ENCODE peak calls at places on chromosomes 16 and 17, in seven cellular contexts. One of them, this sample, is unnamed.

GRCh38 chr17:40702271-40702670 is 1.3 kb downstream of the KRT24 start:
- DNase-seq in NCI-H524: no peak
- DNase-seq in DMS 273 treated with DMSO at 0.1 percent for 48 hours: no peak
- DNase-seq in tibial nerve: no peak
- DNase-seq in mesothelial cell of epicardium: no peak
- DNase-seq in AG09319: no peak
- DNase-seq in omental fat pad: no peak
- DNase-seq in this sample: no peak

GRCh38 chr16:72666267-72666666 is 381.7 kb downstream of the ZFHX3 start:
- DNase-seq in DMS 273 treated with DMSO at 0.1 percent for 48 hours: no peak
- DNase-seq in AG09319: no peak
- DNase-seq in NCI-H524: peak; percentile 7
- DNase-seq in tibial nerve: no peak
- DNase-seq in omental fat pad: no peak
- DNase-seq in mesothelial cell of epicardium: no peak
- DNase-seq in this sample: no peak

GRCh38 chr17:81465912-81466311 is 46.7 kb downstream of the ACTG1 start:
- DNase-seq in NCI-H524: no peak
- DNase-seq in DMS 273 treated with DMSO at 0.1 percent for 48 hours: no peak
- DNase-seq in omental fat pad: no peak
- DNase-seq in AG09319: no peak
- DNase-seq in mesothelial cell of epicardium: no peak
- DNase-seq in tibial nerve: no peak
- DNase-seq in this sample: no peak

GRCh38 chr16:30808163-30808562 is 21.2 kb upstream of the ZNF629 start:
- DNase-seq in NCI-H524: no peak
- DNase-seq in tibial nerve: no peak
- DNase-seq in omental fat pad: no peak
- DNase-seq in DMS 273 treated with DMSO at 0.1 percent for 48 hours: no peak
- DNase-seq in mesothelial cell of epicardium: no peak
- DNase-seq in AG09319: no peak
- DNase-seq in this sample: no peak

GRCh38 chr17:65560628-65561371 is 648 bp downstream of the AXIN2 start:
- DNase-seq in NCI-H524: peak; percentile 86
- DNase-seq in omental fat pad: peak; percentile 52
- DNase-seq in mesothelial cell of epicardium: peak; percentile 88
- DNase-seq in DMS 273 treated with DMSO at 0.1 percent for 48 hours: peak; percentile 70
- DNase-seq in AG09319: peak; percentile 56
- DNase-seq in tibial nerve: peak; percentile 75
- DNase-seq in this sample: peak; percentile 86

GRCh38 chr17:57356722-57357391 is 100.5 kb downstream of the MSI2 start:
- DNase-seq in tibial nerve: no peak
- DNase-seq in omental fat pad: no peak
- DNase-seq in NCI-H524: no peak
- DNase-seq in AG09319: no peak
- DNase-seq in DMS 273 treated with DMSO at 0.1 percent for 48 hours: no peak
- DNase-seq in mesothelial cell of epicardium: no peak
- DNase-seq in this sample: no peak

GRCh38 chr17:48723555-48724239 is 712 bp downstream of the PRAC2 start:
- DNase-seq in NCI-H524: no peak
- DNase-seq in AG09319: no peak
- DNase-seq in mesothelial cell of epicardium: no peak
- DNase-seq in omental fat pad: no peak
- DNase-seq in DMS 273 treated with DMSO at 0.1 percent for 48 hours: no peak
- DNase-seq in tibial nerve: no peak
- DNase-seq in this sample: no peak

GRCh38 chr17:65055708-65056638 is 567 bp downstream of the GNA13 start:
- DNase-seq in mesothelial cell of epicardium: peak; percentile 51
- DNase-seq in omental fat pad: no peak
- DNase-seq in AG09319: no peak
- DNase-seq in DMS 273 treated with DMSO at 0.1 percent for 48 hours: no peak
- DNase-seq in NCI-H524: peak; percentile 67
- DNase-seq in tibial nerve: peak; percentile 30
- DNase-seq in this sample: peak; percentile 55

GRCh38 chr16:73268311-73268997 is 220.5 kb upstream of the ZFHX3 start:
- DNase-seq in omental fat pad: no peak
- DNase-seq in mesothelial cell of epicardium: no peak
- DNase-seq in AG09319: no peak
- DNase-seq in tibial nerve: no peak
- DNase-seq in NCI-H524: peak; percentile 86
- DNase-seq in DMS 273 treated with DMSO at 0.1 percent for 48 hours: peak; percentile 35
- DNase-seq in this sample: peak; percentile 16

GRCh38 chr17:49980703-49981197 is 11.8 kb downstream of the DLX4 start:
- DNase-seq in AG09319: no peak
- DNase-seq in tibial nerve: no peak
- DNase-seq in mesothelial cell of epicardium: no peak
- DNase-seq in DMS 273 treated with DMSO at 0.1 percent for 48 hours: peak; percentile 63
- DNase-seq in NCI-H524: no peak
- DNase-seq in omental fat pad: no peak
- DNase-seq in this sample: peak; percentile 37

GRCh38 chr16:17379121-17379571 is 91.6 kb downstream of the XYLT1 start:
- DNase-seq in DMS 273 treated with DMSO at 0.1 percent for 48 hours: no peak
- DNase-seq in NCI-H524: no peak
- DNase-seq in tibial nerve: no peak
- DNase-seq in mesothelial cell of epicardium: peak; percentile 53
- DNase-seq in AG09319: no peak
- DNase-seq in omental fat pad: no peak
- DNase-seq in this sample: no peak

GRCh38 chr17:13393841-13394710 is 207.7 kb downstream of the HS3ST3A1 start:
- DNase-seq in omental fat pad: no peak
- DNase-seq in DMS 273 treated with DMSO at 0.1 percent for 48 hours: no peak
- DNase-seq in mesothelial cell of epicardium: no peak
- DNase-seq in AG09319: peak; percentile 71
- DNase-seq in tibial nerve: no peak
- DNase-seq in NCI-H524: no peak
- DNase-seq in this sample: peak; percentile 95

GRCh38 chr17:30345089-30345433 is 11.2 kb upstream of the TMIGD1 start:
- DNase-seq in AG09319: no peak
- DNase-seq in mesothelial cell of epicardium: no peak
- DNase-seq in NCI-H524: no peak
- DNase-seq in omental fat pad: no peak
- DNase-seq in DMS 273 treated with DMSO at 0.1 percent for 48 hours: no peak
- DNase-seq in tibial nerve: no peak
- DNase-seq in this sample: no peak

GRCh38 chr17:64500923-64501765 is 4.3 kb upstream of the POLG2 start:
- DNase-seq in tibial nerve: no peak
- DNase-seq in DMS 273 treated with DMSO at 0.1 percent for 48 hours: no peak
- DNase-seq in mesothelial cell of epicardium: no peak
- DNase-seq in omental fat pad: no peak
- DNase-seq in AG09319: no peak
- DNase-seq in NCI-H524: no peak
- DNase-seq in this sample: no peak

GRCh38 chr16:23296994-23297393 is 5.1 kb upstream of the SCNN1B start:
- DNase-seq in DMS 273 treated with DMSO at 0.1 percent for 48 hours: no peak
- DNase-seq in mesothelial cell of epicardium: no peak
- DNase-seq in tibial nerve: no peak
- DNase-seq in AG09319: no peak
- DNase-seq in NCI-H524: peak; percentile 55
- DNase-seq in omental fat pad: no peak
- DNase-seq in this sample: no peak

GRCh38 chr17:71830916-71831315 is 289.9 kb upstream of the SOX9 start:
- DNase-seq in DMS 273 treated with DMSO at 0.1 percent for 48 hours: no peak
- DNase-seq in mesothelial cell of epicardium: no peak
- DNase-seq in AG09319: no peak
- DNase-seq in tibial nerve: no peak
- DNase-seq in omental fat pad: no peak
- DNase-seq in NCI-H524: no peak
- DNase-seq in this sample: no peak

GRCh38 chr16:56824335-56824734 is 40.7 kb upstream of the SLC12A3 start:
- DNase-seq in tibial nerve: no peak
- DNase-seq in NCI-H524: peak; percentile 14
- DNase-seq in DMS 273 treated with DMSO at 0.1 percent for 48 hours: no peak
- DNase-seq in omental fat pad: no peak
- DNase-seq in AG09319: no peak
- DNase-seq in mesothelial cell of epicardium: no peak
- DNase-seq in this sample: no peak

GRCh38 chr17:65698381-65699061 is 137.1 kb upstream of the AXIN2 start:
- DNase-seq in AG09319: no peak
- DNase-seq in tibial nerve: no peak
- DNase-seq in mesothelial cell of epicardium: no peak
- DNase-seq in DMS 273 treated with DMSO at 0.1 percent for 48 hours: no peak
- DNase-seq in NCI-H524: no peak
- DNase-seq in omental fat pad: no peak
- DNase-seq in this sample: no peak

GRCh38 chr17:68600123-68600880 is 865 bp downstream of the FAM20A start:
- DNase-seq in mesothelial cell of epicardium: peak; percentile 55
- DNase-seq in NCI-H524: peak; percentile 53
- DNase-seq in DMS 273 treated with DMSO at 0.1 percent for 48 hours: no peak
- DNase-seq in omental fat pad: no peak
- DNase-seq in AG09319: no peak
- DNase-seq in tibial nerve: no peak
- DNase-seq in this sample: no peak

GRCh38 chr16:84062734-84063640 is 20.4 kb upstream of the SLC38A8 start:
- DNase-seq in NCI-H524: peak; percentile 96
- DNase-seq in omental fat pad: peak; percentile 72
- DNase-seq in tibial nerve: peak; percentile 57
- DNase-seq in AG09319: peak; percentile 38
- DNase-seq in mesothelial cell of epicardium: peak; percentile 90
- DNase-seq in DMS 273 treated with DMSO at 0.1 percent for 48 hours: peak; percentile 86
- DNase-seq in this sample: peak; percentile 68